ENCODE peak calls at places on chromosomes 3 and 15, in four cellular contexts. X is HepG2, M is WTC11, W is K562. Z is an unnamed sample.

GRCh38 chr3:143307613-143308183 is 188.1 kb downstream of the CHST2 start:
- DNase-seq in X (no peak), M (no peak), W (peak; percentile 85), Z (peak; percentile 31)

GRCh38 chr3:63343674-63344073 is 65.6 kb downstream of the SYNPR start:
- DNase-seq in X (peak; percentile 39), M (peak; percentile 50), W (peak; percentile 9), Z (peak; percentile 4)

GRCh38 chr3:66527253-66527652 is 26.4 kb upstream of the LRIG1 start:
- DNase-seq in X (no peak), M (no peak), W (no peak), Z (no peak)

GRCh38 chr15:88954431-88955277 is 41.5 kb upstream of the MFGE8 start:
- DNase-seq in X (no peak), M (no peak), W (no peak), Z (no peak)

GRCh38 chr15:40310001-40310959 is 2.5 kb upstream of the PLCB2 start:
- DNase-seq in X (peak; percentile 46), M (peak; percentile 85), W (peak; percentile 79), Z (peak; percentile 17)

GRCh38 chr15:65655457-65655856 is 33.7 kb downstream of the SLC24A1 start:
- DNase-seq in X (no peak), M (no peak), W (no peak), Z (no peak)

GRCh38 chr3:171173732-171174131 is 147.2 kb upstream of the SLC2A2 start:
- DNase-seq in X (no peak), M (peak; percentile 21), W (no peak), Z (no peak)

GRCh38 chr15:66729339-66729951 is 27.4 kb downstream of the SMAD6 start:
- DNase-seq in X (no peak), M (no peak), W (no peak), Z (no peak)

GRCh38 chr3:22887664-22888291 is 315.3 kb upstream of the UBE2E2 start:
- DNase-seq in X (no peak), M (peak; percentile 16), W (no peak), Z (no peak)

GRCh38 chr3:11567516-11568467 is 75.9 kb downstream of the VGLL4 start:
- DNase-seq in X (no peak), M (no peak), W (no peak), Z (no peak)

GRCh38 chr15:70856177-70856883 is 2.4 kb upstream of the LARP6 start:
- DNase-seq in X (no peak), M (no peak), W (no peak), Z (no peak)

GRCh38 chr3:107431298-107432012 is 54.2 kb downstream of the CCDC54 start:
- DNase-seq in X (no peak), M (peak; percentile 77), W (peak; percentile 32), Z (no peak)

GRCh38 chr3:130658666-130659065 is 88.0 kb downstream of the PIK3R4 start:
- DNase-seq in X (no peak), M (no peak), W (no peak), Z (no peak)

GRCh38 chr15:56654624-56655023 is 78.7 kb downstream of the ZNF280D start:
- DNase-seq in X (peak; percentile 5), M (no peak), W (no peak), Z (no peak)

GRCh38 chr3:75906555-75907112 is 121.3 kb upstream of the ZNF717 start:
- DNase-seq in X (no peak), M (peak; percentile 87), W (no peak), Z (no peak)

GRCh38 chr15:49327927-49328326 is 95.1 kb upstream of the FGF7 start:
- DNase-seq in X (no peak), M (no peak), W (no peak), Z (no peak)

DNA sequence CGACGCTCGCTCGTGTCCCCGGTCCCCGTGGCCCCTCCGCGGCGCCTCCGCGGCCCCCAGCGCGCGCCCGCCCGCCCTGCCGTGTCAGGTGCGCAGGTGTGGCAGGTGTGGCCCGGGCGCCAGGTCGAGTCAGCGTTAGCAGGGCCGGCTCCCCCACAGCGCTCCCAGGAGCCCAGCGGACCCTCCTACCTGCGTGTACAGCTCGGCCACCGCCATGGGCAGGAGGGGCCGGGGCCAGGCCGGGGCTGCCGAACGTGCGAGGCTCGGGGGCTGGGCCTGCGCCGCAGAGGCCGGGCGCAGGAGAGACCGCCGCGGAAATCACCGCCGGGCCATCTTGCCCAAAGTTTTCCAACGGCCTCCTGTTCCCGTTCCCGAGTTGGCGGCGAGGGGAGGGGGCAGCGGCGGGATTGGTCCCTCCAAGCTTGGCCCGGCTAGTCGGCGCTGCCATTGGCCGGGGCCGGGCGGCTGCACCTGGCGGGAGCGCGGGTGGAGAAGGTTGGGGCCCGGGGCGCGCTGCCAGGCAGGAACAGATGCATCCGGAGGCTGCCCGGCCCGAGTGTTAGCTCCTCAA is at the start of gene MYO5C:
- DNase-seq in X (peak; percentile 68), M (peak; percentile 93), W (no peak), Z (no peak)
- TF ChIP-seq ETV6 in X (no peak), M (peak; percentile 82), W (no peak), Z (no peak)

GRCh38 chr15:31905054-31905453 is 125.3 kb upstream of the CHRNA7 start:
- DNase-seq in X (no peak), M (peak; percentile 31), W (no peak), Z (no peak)
- TF ChIP-seq ETV6 in X (no peak), M (no peak), W (no peak), Z (no peak)

DNA sequence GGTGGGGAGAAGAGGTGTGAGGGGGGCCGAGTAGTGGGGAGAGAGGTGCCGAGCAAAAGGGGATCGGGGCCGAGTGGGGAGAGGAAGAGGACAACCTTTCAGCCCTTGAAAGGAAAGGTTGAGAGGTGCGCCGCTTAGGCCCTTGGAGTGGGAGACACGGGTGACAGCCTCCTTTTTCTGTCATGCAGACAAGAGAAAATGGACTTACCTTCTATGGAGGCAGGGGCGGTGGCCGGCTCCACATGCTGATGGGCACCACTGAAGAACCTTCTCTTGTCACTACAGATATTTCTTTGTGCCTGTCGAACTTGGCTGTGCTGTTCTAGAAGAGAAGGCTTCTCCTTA is 421 bp downstream of the KLHL18 start:
- DNase-seq in X (no peak), M (no peak), W (no peak), Z (no peak)
- TF ChIP-seq ETV6 in X (no peak), M (no peak), W (no peak), Z (no peak)

DNA sequence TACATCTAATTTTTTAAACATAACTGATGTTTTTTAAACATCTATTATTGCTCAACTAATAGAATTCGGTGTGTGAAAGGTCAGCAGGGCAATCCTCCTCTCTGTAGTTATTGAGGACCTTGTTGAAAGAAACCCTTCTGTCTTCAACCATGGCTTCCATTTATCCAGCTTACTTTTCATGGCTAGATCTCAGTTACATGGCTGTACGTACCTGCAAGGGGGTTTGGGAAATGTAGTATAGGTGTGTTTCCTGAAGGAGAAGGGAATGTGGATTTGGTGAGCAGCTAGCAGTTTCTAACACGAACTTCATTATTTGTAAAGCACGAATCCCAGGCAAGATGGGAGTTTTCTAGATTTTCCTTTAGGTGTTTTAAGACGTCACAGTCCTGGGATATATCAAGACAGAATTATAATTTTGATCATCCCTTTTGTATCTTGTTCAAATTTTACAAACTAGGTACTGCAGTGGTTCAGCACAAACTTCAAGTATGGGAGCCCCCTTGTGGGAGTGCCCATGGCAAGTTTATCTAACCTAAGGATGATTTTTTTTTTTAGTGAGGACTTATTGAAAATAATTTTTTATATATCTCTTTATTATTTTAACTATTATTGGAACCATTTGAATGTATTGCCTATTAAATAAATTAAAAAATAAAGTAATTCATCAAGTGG is 41.6 kb downstream of the FBXL2 start:
- DNase-seq in X (no peak), M (no peak), W (no peak), Z (no peak)
- TF ChIP-seq ETV6 in X (no peak), M (no peak), W (no peak), Z (no peak)

GRCh38 chr15:32774022-32774421 is 56.2 kb downstream of the GREM1 start:
- DNase-seq in X (peak; percentile 38), M (no peak), W (no peak), Z (no peak)
- TF ChIP-seq ETV6 in X (no peak), M (no peak), W (no peak), Z (no peak)

DNA sequence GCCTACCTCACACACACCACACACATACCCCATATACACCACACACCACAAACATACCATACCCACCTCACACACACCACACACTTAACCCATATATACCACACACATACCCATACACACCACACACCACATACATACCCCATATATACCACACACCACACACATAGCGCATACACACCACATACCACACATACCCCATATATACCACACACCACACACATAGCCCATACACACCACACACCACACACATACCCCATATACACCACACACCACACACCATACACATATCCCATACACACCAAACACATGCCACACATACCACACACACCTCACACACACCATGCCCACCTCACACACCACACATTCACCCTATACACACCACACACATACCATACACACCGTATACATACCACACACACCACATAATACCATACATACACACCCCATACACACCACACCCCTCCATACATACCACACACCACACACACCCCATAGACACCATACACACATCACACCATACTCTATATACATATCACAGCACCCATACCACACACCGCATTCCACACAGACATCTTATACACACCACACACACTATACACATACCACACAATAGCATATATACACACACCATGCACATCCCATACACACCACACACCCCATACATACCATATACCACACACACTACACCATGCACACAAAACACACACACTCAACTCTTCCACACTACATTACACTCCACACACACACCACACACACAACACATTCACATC is 29.5 kb downstream of the APBA2 start:
- DNase-seq in X (no peak), M (no peak), W (no peak), Z (no peak)
- TF ChIP-seq ETV6 in X (no peak), M (no peak), W (no peak), Z (no peak)

GRCh38 chr3:184441202-184441900 is 61.5 kb downstream of the CHRD start:
- DNase-seq in X (no peak), M (no peak), W (no peak), Z (no peak)
- TF ChIP-seq ETV6 in X (no peak), M (no peak), W (no peak), Z (no peak)

GRCh38 chr3:110767838-110768237 is 303.8 kb upstream of the NECTIN3 start:
- DNase-seq in X (no peak), M (no peak), W (no peak), Z (no peak)

GRCh38 chr3:110774496-110775265 is 296.9 kb upstream of the NECTIN3 start:
- DNase-seq in X (no peak), M (no peak), W (no peak), Z (no peak)

DNA sequence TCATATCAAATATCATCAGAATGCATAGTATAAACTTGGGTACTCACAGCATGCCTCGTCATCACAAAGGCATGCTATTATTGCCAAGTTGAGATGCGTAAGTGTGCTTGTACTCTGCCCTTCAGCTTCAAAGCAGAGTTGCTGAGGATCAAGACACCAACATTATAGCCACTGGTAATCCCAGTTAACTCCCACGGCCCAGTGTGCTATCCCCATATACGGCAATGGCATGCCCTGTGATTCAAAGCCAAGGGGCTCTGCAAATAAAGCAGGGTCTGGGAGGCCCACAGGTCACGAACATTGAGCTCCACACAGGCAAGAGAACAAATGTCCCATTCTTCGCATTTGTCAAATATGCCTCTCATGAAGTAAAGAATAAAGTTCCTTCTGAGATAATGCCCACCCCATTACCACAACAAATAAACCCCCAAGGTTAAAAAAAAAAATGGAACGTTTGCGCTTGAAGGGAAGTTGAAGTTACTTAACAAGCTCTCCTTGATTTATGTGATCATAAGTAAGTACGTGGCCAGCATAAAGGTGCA is 298.1 kb upstream of the NECTIN3 start:
- DNase-seq in X (peak; percentile 99), M (no peak), W (no peak), Z (no peak)
- TF ChIP-seq ETV6 in X (no peak), M (no peak), W (no peak), Z (no peak)